ENCODE peak calls at places on chromosomes 6 and 20, in four cellular contexts. One of them, this sample, is unnamed.

GRCh38 chr6:158149641-158150040 is 18.4 kb downstream of the SERAC1 start:
- DNase-seq in upper lobe of left lung: no peak
- DNase-seq in ovary: no peak
- DNase-seq in K562: no peak
- DNase-seq in this sample: no peak

GRCh38 chr6:53239526-53239925 is 90.9 kb upstream of the GCM1 start:
- DNase-seq in upper lobe of left lung: no peak
- DNase-seq in ovary: no peak
- DNase-seq in K562: no peak
- DNase-seq in this sample: no peak

GRCh38 chr6:90079555-90080490 is 185.6 kb downstream of the GJA10 start:
- DNase-seq in upper lobe of left lung: no peak
- DNase-seq in K562: no peak
- DNase-seq in ovary: no peak
- DNase-seq in this sample: no peak

GRCh38 chr6:33589723-33590530 is 9.9 kb upstream of the BAK1 start:
- DNase-seq in K562: peak
- DNase-seq in upper lobe of left lung: no peak
- DNase-seq in ovary: peak
- DNase-seq in this sample: no peak

GRCh38 chr6:149454405-149454848 is 30.4 kb downstream of the ZC3H12D start:
- DNase-seq in upper lobe of left lung: peak
- DNase-seq in K562: no peak
- DNase-seq in ovary: peak
- DNase-seq in this sample: no peak

GRCh38 chr6:4397307-4397706 is 261.9 kb upstream of the ECI2 start:
- DNase-seq in ovary: no peak
- DNase-seq in upper lobe of left lung: no peak
- DNase-seq in K562: no peak
- DNase-seq in this sample: no peak

GRCh38 chr6:22219916-22220315 is 76.9 kb downstream of the PRL start:
- DNase-seq in ovary: no peak
- DNase-seq in upper lobe of left lung: no peak
- DNase-seq in K562: no peak
- DNase-seq in this sample: no peak

GRCh38 chr6:37218061-37218460 is 39.5 kb upstream of the TBC1D22B start:
- DNase-seq in upper lobe of left lung: no peak
- DNase-seq in ovary: no peak
- DNase-seq in K562: no peak
- DNase-seq in this sample: no peak

GRCh38 chr6:19892250-19892649 is 55.1 kb downstream of the ID4 start:
- DNase-seq in K562: no peak
- DNase-seq in ovary: peak
- DNase-seq in upper lobe of left lung: peak
- DNase-seq in this sample: no peak

GRCh38 chr6:170286246-170286933 is 4.5 kb downstream of the DLL1 start:
- DNase-seq in ovary: peak
- DNase-seq in K562: peak
- DNase-seq in upper lobe of left lung: peak
- DNase-seq in this sample: no peak

GRCh38 chr6:142819603-142820335 is 125.2 kb downstream of the HIVEP2 start:
- DNase-seq in K562: no peak
- DNase-seq in ovary: no peak
- DNase-seq in upper lobe of left lung: no peak
- DNase-seq in this sample: no peak

GRCh38 chr20:13898012-13898612 is 92.3 kb downstream of the SEL1L2 start:
- DNase-seq in ovary: no peak
- DNase-seq in K562: no peak
- DNase-seq in upper lobe of left lung: no peak
- DNase-seq in this sample: no peak

GRCh38 chr6:28710466-28711191 is 184.9 kb downstream of the GPX5 start:
- DNase-seq in upper lobe of left lung: no peak
- DNase-seq in ovary: peak
- DNase-seq in K562: peak
- DNase-seq in this sample: peak

GRCh38 chr20:35318502-35319157 is 26.4 kb upstream of the FAM83C start:
- DNase-seq in ovary: no peak
- DNase-seq in upper lobe of left lung: no peak
- DNase-seq in K562: no peak
- DNase-seq in this sample: no peak

GRCh38 chr20:24066075-24066700 is 77.6 kb upstream of the GGTLC1 start:
- DNase-seq in K562: no peak
- DNase-seq in upper lobe of left lung: no peak
- DNase-seq in ovary: no peak
- DNase-seq in this sample: no peak

GRCh38 chr6:69019832-69020231 is 384.8 kb downstream of the ADGRB3 start:
- DNase-seq in K562: no peak
- DNase-seq in upper lobe of left lung: no peak
- DNase-seq in ovary: no peak
- DNase-seq in this sample: no peak

DNA sequence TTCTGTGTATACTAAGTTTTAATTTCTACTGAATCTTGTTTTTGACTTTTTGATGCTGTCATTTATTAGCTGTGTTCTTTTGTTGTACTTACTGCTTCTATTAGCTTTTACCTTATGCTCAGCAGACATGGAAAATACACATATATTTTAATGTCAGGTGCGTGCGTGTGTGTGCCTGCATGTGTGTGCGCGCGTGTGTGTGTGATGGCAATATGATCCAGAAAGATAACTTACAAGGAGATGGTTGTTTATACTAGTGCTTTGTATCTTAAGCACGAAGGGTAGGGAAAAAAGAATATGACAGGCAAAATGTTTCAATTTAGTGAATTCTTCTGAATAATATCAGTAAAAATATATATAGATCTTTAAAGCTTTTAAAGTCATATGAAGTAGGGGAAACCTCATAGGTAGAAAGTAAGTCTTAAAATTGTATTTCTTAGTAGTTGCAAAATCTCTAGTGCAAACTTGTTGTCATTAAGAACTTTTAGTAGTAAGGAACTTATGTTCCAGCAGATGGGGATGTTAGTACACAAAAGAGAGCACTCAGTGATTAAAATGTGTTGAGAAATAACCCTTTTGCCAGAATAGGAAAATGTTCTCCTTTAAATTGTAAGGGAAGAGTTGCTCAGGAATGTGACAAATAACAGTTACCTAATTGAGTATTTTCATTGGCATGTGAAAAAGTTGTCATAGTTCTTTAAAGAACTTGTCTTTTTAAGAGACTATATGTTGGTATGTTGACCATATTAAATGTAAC is 13.2 kb downstream of the QKI start:
- DNase-seq in upper lobe of left lung: no peak
- DNase-seq in K562: no peak
- DNase-seq in ovary: no peak
- DNase-seq in this sample: no peak
- TF ChIP-seq EP300 in upper lobe of left lung: no peak
- TF ChIP-seq EP300 in K562: no peak
- TF ChIP-seq EP300 in ovary: no peak
- TF ChIP-seq EP300 in this sample: no peak

GRCh38 chr6:36119209-36119608 is 11.1 kb upstream of the MAPK13 start:
- DNase-seq in K562: no peak
- DNase-seq in upper lobe of left lung: no peak
- DNase-seq in ovary: no peak
- DNase-seq in this sample: no peak
- H3K27ac ChIP-seq in K562: peak
- H3K27ac ChIP-seq in upper lobe of left lung: peak
- H3K27ac ChIP-seq in ovary: no peak
- H3K27ac ChIP-seq in this sample: no peak

DNA sequence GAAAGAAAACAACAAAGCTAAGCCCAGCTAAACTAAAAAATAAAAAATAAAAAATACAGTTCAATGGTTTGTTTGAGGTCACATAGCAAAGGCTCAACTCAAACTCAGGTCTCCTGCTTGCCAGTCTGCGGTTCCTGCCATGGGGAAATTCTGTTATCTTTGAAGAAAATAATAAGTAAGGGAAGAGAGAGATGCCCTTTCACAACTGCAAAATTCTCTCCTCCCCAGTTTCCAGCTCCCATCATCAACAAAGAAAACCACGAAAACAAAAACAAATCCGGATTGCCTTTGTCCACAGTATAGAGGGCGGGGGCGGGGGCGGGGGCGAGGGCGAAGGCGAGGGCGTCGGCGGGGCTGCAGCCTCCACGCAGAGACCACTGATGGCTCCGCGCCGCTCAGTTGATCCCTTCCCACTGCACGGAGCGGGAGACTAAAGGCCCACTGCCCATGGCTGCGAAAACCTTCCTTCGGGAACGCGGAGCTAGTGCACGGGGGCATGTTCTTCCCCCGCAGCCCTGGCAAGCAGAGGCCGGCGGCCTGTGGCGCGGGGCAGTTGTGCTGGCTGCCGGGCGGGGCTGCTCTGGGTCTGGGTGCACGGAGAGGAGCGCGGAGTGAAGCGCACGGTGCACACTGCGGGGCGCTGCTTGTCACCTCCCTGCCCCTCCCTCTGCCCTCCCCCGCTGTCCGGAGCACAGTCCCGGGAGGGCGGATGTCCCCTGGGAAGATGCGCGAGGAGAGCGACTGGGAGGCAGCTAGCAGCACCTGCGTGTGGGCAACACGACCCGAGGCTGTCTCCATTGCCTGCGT is 54.2 kb upstream of the TPD52L1 start:
- DNase-seq in K562: peak
- DNase-seq in upper lobe of left lung: peak
- DNase-seq in ovary: peak
- DNase-seq in this sample: no peak
- H3K4me3 ChIP-seq in K562: peak
- H3K4me3 ChIP-seq in upper lobe of left lung: peak
- H3K4me3 ChIP-seq in ovary: peak
- H3K4me3 ChIP-seq in this sample: peak

DNA sequence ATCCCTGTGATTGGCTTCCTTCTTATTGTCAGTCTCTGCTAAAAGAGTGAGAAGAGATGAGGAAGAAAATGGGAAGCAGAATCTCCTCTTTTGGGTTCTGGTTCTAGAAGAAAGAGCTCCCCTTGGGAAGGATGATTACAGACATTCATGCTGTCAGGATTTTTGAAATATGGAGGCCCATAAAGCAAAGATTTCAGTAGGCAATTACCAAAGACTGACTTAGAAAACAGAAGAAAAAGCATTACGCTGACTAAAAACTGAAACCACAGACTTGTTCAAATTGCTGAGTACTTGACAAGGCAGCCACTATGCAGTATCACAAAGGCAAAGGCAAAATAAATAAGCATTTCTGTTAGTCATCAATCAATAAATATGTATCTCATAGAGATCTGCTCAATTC is 564.0 kb upstream of the MARCKS start:
- DNase-seq in K562: no peak
- DNase-seq in upper lobe of left lung: no peak
- DNase-seq in ovary: no peak
- DNase-seq in this sample: no peak
- TF ChIP-seq EP300 in K562: no peak
- TF ChIP-seq EP300 in upper lobe of left lung: no peak
- TF ChIP-seq EP300 in ovary: no peak
- TF ChIP-seq EP300 in this sample: no peak

DNA sequence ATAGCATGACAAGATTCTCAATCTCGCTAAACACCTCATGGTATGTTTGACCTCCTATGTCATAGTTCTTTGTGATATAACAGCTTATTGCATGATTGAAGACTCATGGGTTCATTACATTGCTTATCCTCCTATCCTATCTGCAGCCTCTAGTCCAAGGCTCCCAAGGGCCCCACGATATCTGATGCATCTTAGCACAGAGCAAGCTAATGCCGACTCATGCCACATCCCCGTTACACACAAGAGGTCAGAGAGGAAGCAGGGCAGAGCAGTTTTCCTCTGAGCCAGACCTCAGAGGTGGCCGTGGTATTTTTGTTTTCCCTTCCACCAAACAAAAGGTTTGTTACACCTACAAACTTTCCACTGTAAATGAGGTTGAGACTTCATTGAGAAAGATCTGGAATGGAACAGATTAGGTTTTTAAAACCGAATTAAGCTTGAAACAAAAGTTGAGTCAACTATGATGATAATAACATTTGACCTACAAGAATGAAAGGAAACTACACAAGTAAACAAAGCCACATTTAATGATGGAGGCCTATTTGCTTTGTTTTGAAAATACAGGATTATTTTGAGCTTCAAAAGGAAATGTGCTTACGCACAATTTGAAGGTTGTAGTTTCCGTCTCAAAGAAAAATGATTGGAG is 133.9 kb upstream of the MYLIP start:
- DNase-seq in ovary: no peak
- DNase-seq in K562: peak
- DNase-seq in upper lobe of left lung: no peak
- DNase-seq in this sample: no peak
- H3K27ac ChIP-seq in ovary: no peak
- H3K27ac ChIP-seq in K562: peak
- H3K27ac ChIP-seq in upper lobe of left lung: peak
- H3K27ac ChIP-seq in this sample: no peak

GRCh38 chr20:54550776-54551396 is 75.5 kb downstream of the DOK5 start:
- DNase-seq in K562: no peak
- DNase-seq in ovary: no peak
- DNase-seq in upper lobe of left lung: no peak
- DNase-seq in this sample: no peak
- H3K4me3 ChIP-seq in K562: no peak
- H3K4me3 ChIP-seq in ovary: no peak
- H3K4me3 ChIP-seq in upper lobe of left lung: no peak
- H3K4me3 ChIP-seq in this sample: no peak

GRCh38 chr6:45498620-45499019 is 120.9 kb upstream of the SUPT3H start:
- DNase-seq in K562: no peak
- DNase-seq in ovary: no peak
- DNase-seq in upper lobe of left lung: no peak
- DNase-seq in this sample: no peak
- TF ChIP-seq EP300 in K562: no peak
- TF ChIP-seq EP300 in ovary: no peak
- TF ChIP-seq EP300 in upper lobe of left lung: no peak
- TF ChIP-seq EP300 in this sample: no peak

GRCh38 chr6:150865043-150865405 is 478 bp upstream of the MTHFD1L start:
- DNase-seq in K562: no peak
- DNase-seq in ovary: no peak
- DNase-seq in upper lobe of left lung: no peak
- DNase-seq in this sample: no peak
- H3K27ac ChIP-seq in K562: peak
- H3K27ac ChIP-seq in ovary: peak
- H3K27ac ChIP-seq in upper lobe of left lung: peak
- H3K27ac ChIP-seq in this sample: peak

DNA sequence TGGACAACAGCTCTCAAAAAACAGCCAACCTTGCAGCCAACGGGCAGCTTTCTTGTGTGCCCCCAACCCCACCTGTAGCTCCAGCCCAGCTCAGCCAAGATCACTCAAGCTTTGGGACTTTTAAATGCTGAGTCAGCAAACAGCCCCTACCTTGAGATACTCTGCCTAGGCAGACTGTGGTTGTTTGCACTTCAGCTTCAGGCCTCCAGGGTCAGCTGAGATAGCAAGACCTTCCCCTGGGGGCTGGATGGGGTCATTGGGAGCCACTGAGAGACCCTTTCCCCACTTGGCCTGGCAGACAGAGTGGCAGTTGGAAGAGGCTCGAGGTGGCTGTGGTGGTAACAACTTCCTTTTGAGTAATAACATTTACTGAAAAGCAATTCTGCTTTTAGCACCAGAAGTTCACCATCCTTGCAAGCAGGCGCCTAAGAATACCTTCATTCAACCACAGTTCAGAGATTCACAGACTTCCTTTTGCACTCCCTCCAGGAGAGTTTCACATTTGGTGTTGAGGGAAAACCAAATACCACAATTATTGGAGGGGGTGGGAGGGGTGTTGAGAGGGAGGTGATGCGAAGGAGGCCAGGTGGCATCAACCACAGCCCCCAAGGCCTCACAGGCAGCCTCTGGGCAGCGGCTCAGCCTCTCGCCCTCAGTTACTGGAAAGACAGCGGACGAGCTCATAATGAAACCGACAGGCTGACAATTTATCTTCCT is 148.0 kb downstream of the CEBPB start:
- DNase-seq in upper lobe of left lung: no peak
- DNase-seq in K562: peak
- DNase-seq in ovary: peak
- DNase-seq in this sample: no peak
- H3K4me3 ChIP-seq in upper lobe of left lung: no peak
- H3K4me3 ChIP-seq in K562: no peak
- H3K4me3 ChIP-seq in ovary: peak
- H3K4me3 ChIP-seq in this sample: no peak

GRCh38 chr6:17258763-17259162 is 22.4 kb upstream of the RBM24 start:
- DNase-seq in upper lobe of left lung: no peak
- DNase-seq in ovary: no peak
- DNase-seq in K562: no peak
- DNase-seq in this sample: no peak
- TF ChIP-seq EP300 in upper lobe of left lung: no peak
- TF ChIP-seq EP300 in ovary: no peak
- TF ChIP-seq EP300 in K562: no peak
- TF ChIP-seq EP300 in this sample: no peak